ENCODE peak calls at places on chromosomes 4 and X, in eight cellular contexts. A is PC-3, Q is gastrocnemius medialis, D is left ventricle myocardium inferior, K is OCI-LY7, H is transverse colon, Y is coronary artery, U is IMR-90. F is an unnamed sample.

GRCh38 chrX:13167444-13168207 is 123.2 kb upstream of the FAM9C start:
- DNase-seq in D (no peak), K (peak), U (peak), Y (no peak), Q (peak), A (no peak), H (no peak), F (no peak)

GRCh38 chr4:57499786-57500185 is 389.6 kb upstream of the IGFBP7 start:
- DNase-seq in Y (no peak), U (no peak), Q (no peak), D (no peak), A (peak), H (no peak), K (no peak), F (no peak)

GRCh38 chr4:128917781-128918180 is 108.3 kb downstream of the JADE1 start:
- DNase-seq in A (no peak), D (no peak), K (no peak), U (no peak), H (no peak), Q (no peak), Y (no peak), F (no peak)

GRCh38 chrX:42748067-42748850 is 29.7 kb downstream of the PPP1R2C start:
- DNase-seq in D (no peak), K (no peak), Y (no peak), Q (no peak), U (peak), H (no peak), A (peak), F (no peak)

GRCh38 chrX:11190745-11191510 is 79.8 kb downstream of the HCCS start:
- DNase-seq in D (no peak), K (no peak), A (peak), Q (no peak), U (no peak), Y (no peak), H (peak), F (no peak)

GRCh38 chr4:153291562-153291961 is 52.9 kb upstream of the MND1 start:
- DNase-seq in Y (no peak), A (no peak), H (no peak), U (no peak), D (no peak), Q (no peak), K (no peak), F (no peak)

GRCh38 chr4:182143086-182143821 is 99.9 kb upstream of the TENM3 start:
- DNase-seq in Q (no peak), A (no peak), H (peak), K (no peak), Y (no peak), D (no peak), U (peak), F (no peak)

GRCh38 chr4:57504139-57504538 is 394.0 kb upstream of the IGFBP7 start:
- DNase-seq in Q (no peak), D (no peak), U (no peak), A (no peak), K (no peak), H (no peak), Y (no peak), F (no peak)

DNA sequence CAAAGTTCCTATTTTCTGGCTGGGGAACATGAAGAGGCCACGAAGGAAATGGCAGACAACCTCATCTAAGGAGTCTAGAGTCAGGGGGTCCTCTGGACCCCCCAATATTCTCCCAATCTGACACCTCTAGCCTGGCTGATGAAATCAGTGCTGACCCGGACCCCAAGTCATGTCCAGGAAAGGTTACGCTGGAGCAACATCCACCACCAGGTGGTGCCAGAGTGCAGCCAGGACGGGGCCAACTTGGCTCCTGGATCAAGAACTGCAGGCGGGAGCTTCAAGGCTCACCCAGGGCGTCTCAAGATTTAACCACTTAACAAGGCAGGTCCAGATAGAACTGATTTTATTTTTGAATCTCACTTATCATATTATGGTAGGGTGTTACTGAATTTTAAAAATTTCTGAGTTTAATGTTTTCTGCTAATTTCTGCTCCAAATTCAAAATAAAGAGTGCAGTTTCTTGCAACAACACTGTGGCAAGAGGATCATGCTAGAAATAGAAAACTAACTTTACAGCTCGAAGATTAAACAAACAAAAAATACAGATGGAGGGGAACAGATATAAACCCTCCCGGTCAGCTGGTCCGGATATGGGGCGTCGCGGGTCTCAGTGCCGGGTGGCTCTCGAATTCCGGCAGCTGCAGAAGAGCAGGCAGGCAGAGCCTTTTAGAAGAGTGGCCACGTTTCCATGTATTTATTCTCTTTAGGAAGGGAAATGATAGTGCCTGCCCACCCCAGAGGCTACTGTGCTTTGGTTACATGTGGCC is 135.5 kb downstream of the AFAP1 start:
- DNase-seq in D (peak), A (peak), Y (peak), U (peak), Q (peak), K (peak), H (peak), F (peak)
- H3K27ac ChIP-seq in D (peak), A (no peak), Y (peak), U (peak), Q (no peak), K (no peak), H (peak), F (peak)

GRCh38 chrX:153819398-153820083 is 10.8 kb downstream of the PDZD4 start:
- DNase-seq in K (no peak), Q (no peak), D (no peak), A (no peak), U (no peak), H (no peak), Y (no peak), F (no peak)
- H3K4me3 ChIP-seq in K (no peak), Q (peak), D (peak), A (peak), U (peak), H (peak), Y (peak), F (peak)

DNA sequence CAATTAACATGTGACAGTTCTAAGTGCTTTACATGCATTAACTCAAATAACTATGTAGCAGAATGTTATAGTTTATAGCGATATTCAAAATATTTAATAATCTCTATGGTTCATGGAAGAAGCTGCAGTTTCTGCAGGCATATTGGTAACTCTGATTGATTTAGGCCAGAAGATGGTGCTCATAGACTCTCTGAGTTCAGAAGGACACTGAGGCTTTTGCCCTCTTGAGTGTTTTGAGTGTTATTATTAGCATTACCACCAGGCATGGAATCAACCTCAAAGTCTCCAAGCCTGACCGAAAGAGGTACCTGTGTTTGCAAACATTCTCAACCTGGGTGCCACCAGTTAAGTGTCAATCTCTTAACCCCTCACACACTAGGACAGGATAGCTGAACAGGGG is 792.3 kb upstream of the PCDH7 start:
- DNase-seq in K (no peak), D (no peak), H (no peak), Y (no peak), U (no peak), A (no peak), Q (no peak), F (no peak)
- TF ChIP-seq CTCF in K (no peak), D (no peak), H (no peak), Y (no peak), U (no peak), A (no peak), Q (no peak), F (no peak)

DNA sequence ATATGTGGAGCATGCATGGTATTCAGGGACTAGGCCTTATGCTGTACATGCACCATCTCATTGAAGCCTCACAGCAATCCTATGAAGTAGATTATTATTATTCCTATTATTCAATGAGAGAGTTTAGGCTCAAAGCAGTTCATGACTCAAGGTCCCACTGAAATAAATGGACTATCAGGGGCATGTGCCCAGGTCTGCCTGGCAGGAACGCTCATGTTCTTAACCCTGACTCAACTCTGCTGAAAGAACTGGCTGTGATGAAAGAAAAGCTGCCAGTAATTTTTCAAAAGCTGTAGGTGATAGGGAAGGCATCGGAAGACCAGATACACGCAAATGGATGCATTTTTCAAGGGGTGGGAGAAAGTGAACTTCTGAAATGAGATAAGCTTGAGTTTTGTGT is 243.4 kb downstream of the PTTG2 start:
- DNase-seq in U (no peak), K (no peak), A (no peak), Y (no peak), D (no peak), Q (peak), H (no peak), F (no peak)
- H3K27ac ChIP-seq in U (no peak), K (no peak), A (no peak), Y (no peak), D (no peak), Q (no peak), H (no peak), F (no peak)

DNA sequence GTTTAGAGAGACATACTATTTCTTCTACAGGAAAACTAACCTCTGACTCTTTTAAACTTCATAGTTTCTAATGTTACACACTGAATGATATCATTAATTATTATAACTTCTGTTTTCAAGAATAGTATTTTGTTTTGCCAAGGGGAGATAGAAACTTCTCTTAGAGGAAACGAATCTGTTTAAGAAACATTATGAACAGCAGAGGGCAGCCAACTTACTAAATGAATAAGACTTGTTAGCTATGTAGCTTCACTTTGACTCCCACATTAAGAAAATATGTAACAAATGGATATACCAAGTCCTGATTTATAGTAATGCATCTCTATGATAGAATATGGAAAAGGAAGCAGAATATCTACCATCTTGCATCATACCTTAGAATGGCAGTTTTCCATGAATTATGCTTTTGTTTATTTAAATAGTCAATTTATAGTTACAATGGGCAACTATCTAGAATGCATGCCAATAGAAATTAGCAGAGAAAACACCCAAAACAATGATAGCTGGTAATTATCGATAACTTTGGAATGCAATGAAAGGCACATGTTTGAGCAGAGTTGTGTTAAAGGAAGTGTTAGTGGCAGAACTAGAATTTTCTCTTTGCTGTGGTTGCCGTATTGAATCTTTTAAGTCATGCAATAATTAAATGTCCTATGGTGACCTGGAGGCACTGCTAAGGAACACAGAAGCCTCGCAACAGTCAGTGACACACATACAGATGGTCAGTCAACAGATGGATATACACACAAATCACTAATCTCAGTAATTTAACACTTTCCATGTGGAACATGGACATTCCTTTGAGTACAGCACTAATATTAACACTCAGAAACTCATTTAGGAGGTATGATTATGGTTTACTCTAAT is 105.7 kb upstream of the PDLIM3 start:
- DNase-seq in D (no peak), A (peak), Y (no peak), H (no peak), K (peak), Q (no peak), U (peak), F (no peak)
- H3K4me3 ChIP-seq in D (no peak), A (no peak), Y (no peak), H (no peak), K (no peak), Q (no peak), U (no peak), F (no peak)

DNA sequence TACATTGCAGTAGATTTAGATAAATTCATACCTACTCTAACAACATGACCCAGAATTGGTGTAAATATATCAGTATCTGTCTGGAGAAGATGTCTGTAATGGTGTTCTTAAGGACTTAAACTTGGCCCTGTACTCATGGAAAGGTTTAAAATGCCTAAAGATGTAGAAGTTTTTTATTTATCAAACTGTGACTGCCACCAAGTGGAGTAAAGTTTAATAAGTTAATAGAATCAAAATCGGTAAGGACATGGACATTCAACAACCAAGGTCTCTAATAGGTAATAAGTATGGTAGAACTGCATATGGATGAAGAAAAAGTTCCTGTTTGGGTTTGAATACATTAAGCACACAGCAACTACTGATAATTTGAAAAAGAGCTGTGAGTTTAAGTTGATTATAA is 474.0 kb upstream of the NDST3 start:
- DNase-seq in Q (no peak), U (peak), H (no peak), A (peak), D (no peak), Y (no peak), K (no peak), F (no peak)
- TF ChIP-seq CTCF in Q (no peak), U (peak), H (no peak), A (peak), D (no peak), Y (no peak), K (peak), F (no peak)

GRCh38 chr4:81030061-81030616 is 369 bp upstream of the BMP3 start:
- DNase-seq in H (no peak), Y (no peak), Q (no peak), A (no peak), U (no peak), D (no peak), K (peak), F (no peak)

GRCh38 chr4:81030617-81031388 is at the start of gene BMP3:
- DNase-seq in H (peak), U (peak), D (no peak), K (peak), A (peak), Q (no peak), Y (no peak), F (peak)

GRCh38 chr4:81032174-81032551 is 1.7 kb downstream of the BMP3 start:
- DNase-seq in Q (no peak), H (no peak), U (no peak), D (no peak), K (peak), Y (no peak), A (peak), F (no peak)

GRCh38 chr4:81032805-81033684 is 2.5 kb downstream of the BMP3 start:
- DNase-seq in U (peak), H (no peak), K (peak), Y (no peak), D (no peak), Q (no peak), A (peak), F (no peak)

DNA sequence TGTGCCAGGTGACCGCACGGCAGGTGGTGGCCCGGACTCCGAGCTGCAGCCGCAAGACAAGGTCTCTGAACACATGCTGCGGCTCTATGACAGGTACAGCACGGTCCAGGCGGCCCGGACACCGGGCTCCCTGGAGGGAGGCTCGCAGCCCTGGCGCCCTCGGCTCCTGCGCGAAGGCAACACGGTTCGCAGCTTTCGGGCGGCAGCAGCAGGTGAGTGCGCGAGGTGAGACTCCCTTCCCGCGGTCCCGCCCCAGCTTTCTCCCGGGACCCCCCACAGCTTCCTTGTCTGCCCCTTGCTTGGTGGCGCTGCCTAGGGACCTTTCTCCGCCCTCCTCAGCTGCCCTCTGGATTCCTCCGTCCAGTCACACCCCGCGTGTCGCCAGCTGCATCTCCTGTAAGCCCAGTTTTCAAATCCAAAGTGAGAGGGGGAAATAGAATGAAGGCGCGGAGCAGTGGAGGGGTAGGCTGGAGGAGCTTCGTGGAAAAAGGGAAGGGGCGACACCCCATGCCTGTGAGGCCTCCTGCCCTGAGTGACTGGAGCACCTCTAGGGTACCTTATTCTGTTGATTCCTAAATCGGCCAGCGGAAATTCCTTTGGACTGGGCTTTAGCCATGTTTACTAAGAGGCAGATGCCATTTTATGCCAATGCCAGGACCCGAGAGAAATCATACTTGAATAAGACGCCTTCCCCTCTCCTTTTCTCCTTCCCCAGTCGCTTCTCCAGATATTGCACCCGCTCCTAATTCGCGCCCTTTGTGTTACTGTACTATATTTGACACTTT is 1.1 kb downstream of the BMP3 start:
- DNase-seq in U (no peak), A (no peak), Y (no peak), D (no peak), H (no peak), K (peak), Q (no peak), F (peak)
- H3K27ac ChIP-seq in U (no peak), A (no peak), Y (no peak), D (no peak), H (peak), K (peak), Q (no peak), F (peak)

DNA sequence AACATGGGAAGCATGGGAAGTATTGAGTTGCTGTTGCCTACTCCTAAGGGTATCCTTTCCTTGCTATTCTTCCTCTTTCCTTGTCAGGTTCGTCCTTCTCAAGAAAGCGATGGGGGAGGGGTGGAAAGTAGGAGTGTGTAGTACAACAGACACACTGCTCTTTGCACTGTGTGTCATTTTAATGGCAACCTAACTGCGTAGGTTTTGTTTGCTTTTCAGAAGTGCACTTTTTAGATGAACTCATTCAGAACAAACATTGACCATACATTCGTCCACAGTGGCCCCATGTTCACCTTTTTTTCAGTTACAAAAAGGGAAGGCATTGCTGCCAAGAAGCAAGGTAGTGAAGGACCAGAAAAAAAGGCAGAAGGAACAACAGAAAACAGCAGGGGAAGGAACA is 10.2 kb upstream of the YIPF6 start:
- DNase-seq in U (no peak), H (peak), Y (no peak), K (no peak), A (peak), Q (no peak), D (no peak), F (no peak)
- H3K4me3 ChIP-seq in U (no peak), H (no peak), Y (no peak), K (no peak), A (no peak), Q (no peak), D (no peak), F (no peak)